ENCODE peak calls at places on chromosomes 3 and 15, in five cellular contexts. G is fibroblast of lung, C is astrocyte, R is cardiac muscle cell, H is lower lobe of right lung. Z is an unnamed sample.

GRCh38 chr15:64883997-64884511 is 27.6 kb upstream of the ANKDD1A start:
- DNase-seq in G (peak), C (peak), R (peak), H (peak), Z (peak)

GRCh38 chr3:191329654-191330308 is 545 bp downstream of the UTS2B start:
- DNase-seq in G (peak), C (peak), R (peak), H (peak), Z (peak)

GRCh38 chr15:59722451-59722850 is 33.3 kb upstream of the BNIP2 start:
- DNase-seq in G (no peak), C (no peak), R (no peak), H (no peak), Z (no peak)

GRCh38 chr3:14506626-14507344 is 33.4 kb downstream of the GRIP2 start:
- DNase-seq in G (no peak), C (no peak), R (no peak), H (no peak), Z (no peak)

GRCh38 chr3:82030932-82031331 is 269.5 kb upstream of the GBE1 start:
- DNase-seq in G (no peak), C (no peak), R (no peak), H (no peak), Z (no peak)

GRCh38 chr3:51361746-51362145 is 23.3 kb upstream of the MANF start:
- DNase-seq in G (no peak), C (no peak), R (no peak), H (no peak), Z (no peak)

GRCh38 chr15:77224352-77224751 is 153.4 kb upstream of the TSPAN3 start:
- DNase-seq in G (no peak), C (no peak), R (peak), H (no peak), Z (no peak)

GRCh38 chr3:24493951-24494615 is 567 bp downstream of the THRB start:
- DNase-seq in G (peak), C (no peak), R (peak), H (peak), Z (no peak)

GRCh38 chr3:112048911-112049310 is 14.4 kb downstream of the TMPRSS7 start:
- DNase-seq in G (no peak), C (no peak), R (no peak), H (peak), Z (no peak)

GRCh38 chr3:70433091-70433490 is 120.7 kb upstream of the MDFIC2 start:
- DNase-seq in G (peak), C (peak), R (peak), H (no peak), Z (no peak)

GRCh38 chr15:71660501-71660900 is 149.9 kb upstream of the NR2E3 start:
- DNase-seq in G (no peak), C (no peak), R (no peak), H (no peak), Z (no peak)

GRCh38 chr3:106792716-106793115 is 584.5 kb upstream of the CCDC54 start:
- DNase-seq in G (peak), C (peak), R (peak), H (no peak), Z (no peak)

GRCh38 chr3:33218072-33218445 is 551 bp downstream of the SUSD5 start:
- DNase-seq in G (peak), C (peak), R (no peak), H (no peak), Z (no peak)

GRCh38 chr15:87736921-87737389 is 519.6 kb downstream of the NTRK3 start:
- DNase-seq in G (peak), C (peak), R (no peak), H (no peak), Z (no peak)

GRCh38 chr15:52546031-52546751 is 17.5 kb upstream of the MYO5A start:
- DNase-seq in G (no peak), C (no peak), R (no peak), H (no peak), Z (no peak)

GRCh38 chr3:192122832-192123594 is 604.3 kb downstream of the FGF12 start:
- DNase-seq in G (peak), C (peak), R (no peak), H (no peak), Z (peak)

GRCh38 chr3:78497025-78497424 is 1270.8 kb downstream of the ROBO1 start:
- DNase-seq in G (no peak), C (no peak), R (no peak), H (no peak), Z (no peak)

GRCh38 chr3:102094523-102094922 is 245.2 kb downstream of the NFKBIZ start:
- DNase-seq in G (no peak), C (no peak), R (no peak), H (no peak), Z (no peak)

GRCh38 chr3:141797167-141797773 is 34.1 kb downstream of the GRK7 start:
- DNase-seq in G (peak), C (peak), R (peak), H (peak), Z (peak)

GRCh38 chr15:66535056-66535455 is 29.9 kb downstream of the ZWILCH start:
- DNase-seq in G (no peak), C (no peak), R (no peak), H (no peak), Z (no peak)

GRCh38 chr3:45273681-45274515 is 47.8 kb upstream of the TMEM158 start:
- DNase-seq in G (no peak), C (no peak), R (no peak), H (no peak), Z (no peak)

DNA sequence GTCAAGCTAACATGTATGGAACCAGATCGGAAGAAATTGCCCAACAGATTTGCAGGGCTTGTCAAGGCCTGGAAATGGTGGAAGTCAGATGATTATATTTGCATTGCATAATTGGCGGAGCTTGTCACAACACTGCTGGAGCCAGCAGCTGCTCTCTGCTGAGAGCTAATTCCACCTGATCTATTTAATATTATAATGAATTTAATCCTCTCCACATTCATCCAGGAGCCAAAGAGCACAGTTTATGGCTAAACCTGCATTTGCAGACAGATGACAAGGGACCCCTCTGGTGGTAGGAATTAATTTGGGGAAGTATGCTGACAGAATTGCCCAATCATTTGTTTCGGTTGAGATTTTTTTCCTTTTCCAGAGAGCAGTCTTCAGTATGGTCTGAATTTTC is 730.2 kb downstream of the TUSC7 start:
- DNase-seq in G (peak), C (peak), R (peak), H (no peak), Z (no peak)
- TF ChIP-seq CTCF in G (peak), C (peak), R (peak), H (peak), Z (no peak)

GRCh38 chr3:124895756-124896155 is 8.6 kb upstream of the ITGB5 start:
- DNase-seq in G (no peak), C (no peak), R (no peak), H (no peak), Z (no peak)
- TF ChIP-seq CTCF in G (no peak), C (no peak), R (no peak), H (no peak), Z (no peak)

GRCh38 chr3:11770477-11771381 is 76.0 kb downstream of the TAMM41 start:
- DNase-seq in G (peak), C (peak), R (peak), H (peak), Z (peak)

GRCh38 chr3:11775493-11775892 is 71.2 kb downstream of the TAMM41 start:
- DNase-seq in G (no peak), C (no peak), R (no peak), H (no peak), Z (no peak)

GRCh38 chr3:11776346-11776745 is 70.3 kb downstream of the TAMM41 start:
- DNase-seq in G (no peak), C (no peak), R (no peak), H (no peak), Z (no peak)

GRCh38 chr3:11778248-11778647 is 68.4 kb downstream of the TAMM41 start:
- DNase-seq in G (no peak), C (no peak), R (no peak), H (no peak), Z (no peak)

GRCh38 chr3:11774296-11774877 is 72.3 kb downstream of the TAMM41 start:
- DNase-seq in G (peak), C (no peak), R (peak), H (no peak), Z (no peak)
- TF ChIP-seq CTCF in G (peak), C (peak), R (peak), H (peak), Z (no peak)

DNA sequence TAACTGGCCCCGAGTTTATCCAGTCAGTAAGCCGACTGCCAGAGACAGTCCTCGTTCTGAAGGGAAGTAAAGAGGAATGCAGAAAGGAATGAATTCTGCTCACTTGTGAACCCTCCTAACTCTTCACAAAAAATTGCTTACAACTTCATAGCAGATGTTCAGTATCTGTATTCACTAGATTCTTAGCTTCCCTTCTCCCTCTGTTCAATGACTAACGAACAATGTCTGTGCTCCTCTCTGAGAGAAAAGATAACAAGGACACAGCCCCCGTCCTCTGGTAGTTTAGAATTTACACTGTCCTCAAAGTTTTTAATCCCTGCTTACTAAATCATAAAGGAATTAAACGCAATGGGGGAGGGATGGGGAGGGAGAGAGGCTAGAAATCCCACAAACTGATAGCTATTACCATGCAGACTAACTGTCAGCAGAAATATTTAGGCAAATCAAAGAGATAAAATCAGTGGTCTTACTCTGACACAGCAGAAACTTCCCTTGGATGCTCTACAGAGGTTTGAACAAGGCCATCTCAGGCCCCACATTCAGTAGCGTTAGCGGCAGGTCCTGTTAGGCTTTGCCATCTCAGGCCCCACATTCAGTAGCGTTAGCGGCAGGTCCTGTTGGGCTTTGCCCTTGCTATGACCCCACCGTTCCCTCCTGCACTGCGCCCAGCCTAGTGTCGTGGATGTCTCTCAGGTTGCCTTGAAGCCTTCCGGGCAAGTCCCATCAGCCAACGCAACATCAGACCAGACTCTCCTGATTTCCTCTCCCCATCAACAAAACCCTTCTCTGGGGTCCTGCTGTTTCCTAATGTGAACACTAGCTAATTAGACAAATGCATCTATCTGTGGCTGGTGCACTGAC is 23.4 kb downstream of the NRROS start:
- DNase-seq in G (peak), C (peak), R (peak), H (no peak), Z (no peak)
- TF ChIP-seq CTCF in G (no peak), C (no peak), R (no peak), H (no peak), Z (no peak)

Z was measured in GM20000.